ENCODE peak calls at places on chromosome X, in eight cellular contexts. One of them, this sample, is unnamed.

GRCh38 chrX:42664706-42665105 is 113.3 kb downstream of the PPP1R2C start:
- DNase-seq in cerebellar cortex: no peak
- DNase-seq in pancreas: no peak
- DNase-seq in progenitor cell of endocrine pancreas: no peak
- DNase-seq in erythroblast: no peak
- DNase-seq in endothelial cell of umbilical vein: no peak
- DNase-seq in GM18507: no peak
- DNase-seq in stimulated activated CD4-positive, alpha-beta T cell treated with anti-CD3 and anti-CD28 coated beads, Interleukin-4, amount 100 ng/mL, for 4 hours: no peak
- DNase-seq in this sample: no peak

GRCh38 chrX:30971761-30972603 is 82.9 kb upstream of the TAB3 start:
- DNase-seq in cerebellar cortex: peak; percentile 37
- DNase-seq in pancreas: peak; percentile 36
- DNase-seq in progenitor cell of endocrine pancreas: no peak
- DNase-seq in erythroblast: peak; percentile 19
- DNase-seq in endothelial cell of umbilical vein: peak; percentile 23
- DNase-seq in GM18507: no peak
- DNase-seq in stimulated activated CD4-positive, alpha-beta T cell treated with anti-CD3 and anti-CD28 coated beads, Interleukin-4, amount 100 ng/mL, for 4 hours: peak; percentile 0
- DNase-seq in this sample: no peak

GRCh38 chrX:78945186-78945912 is at the start of gene P2RY10:
- DNase-seq in cerebellar cortex: no peak
- DNase-seq in pancreas: no peak
- DNase-seq in progenitor cell of endocrine pancreas: no peak
- DNase-seq in erythroblast: no peak
- DNase-seq in endothelial cell of umbilical vein: no peak
- DNase-seq in GM18507: no peak
- DNase-seq in stimulated activated CD4-positive, alpha-beta T cell treated with anti-CD3 and anti-CD28 coated beads, Interleukin-4, amount 100 ng/mL, for 4 hours: no peak
- DNase-seq in this sample: no peak

GRCh38 chrX:139120760-139121159 is 409.2 kb upstream of the FGF13 start:
- DNase-seq in cerebellar cortex: no peak
- DNase-seq in pancreas: no peak
- DNase-seq in progenitor cell of endocrine pancreas: no peak
- DNase-seq in erythroblast: no peak
- DNase-seq in endothelial cell of umbilical vein: no peak
- DNase-seq in GM18507: no peak
- DNase-seq in stimulated activated CD4-positive, alpha-beta T cell treated with anti-CD3 and anti-CD28 coated beads, Interleukin-4, amount 100 ng/mL, for 4 hours: no peak
- DNase-seq in this sample: no peak

GRCh38 chrX:110795645-110796510 is at the start of gene CHRDL1:
- DNase-seq in cerebellar cortex: no peak
- DNase-seq in pancreas: peak; percentile 49
- DNase-seq in progenitor cell of endocrine pancreas: peak; percentile 51
- DNase-seq in erythroblast: no peak
- DNase-seq in endothelial cell of umbilical vein: no peak
- DNase-seq in GM18507: no peak
- DNase-seq in stimulated activated CD4-positive, alpha-beta T cell treated with anti-CD3 and anti-CD28 coated beads, Interleukin-4, amount 100 ng/mL, for 4 hours: no peak
- DNase-seq in this sample: no peak

GRCh38 chrX:136496768-136497555 is 430 bp upstream of the HTATSF1 start:
- DNase-seq in cerebellar cortex: peak; percentile 79
- DNase-seq in pancreas: peak; percentile 80
- DNase-seq in progenitor cell of endocrine pancreas: peak; percentile 61
- DNase-seq in erythroblast: peak; percentile 91
- DNase-seq in endothelial cell of umbilical vein: peak; percentile 84
- DNase-seq in GM18507: peak; percentile 39
- DNase-seq in stimulated activated CD4-positive, alpha-beta T cell treated with anti-CD3 and anti-CD28 coated beads, Interleukin-4, amount 100 ng/mL, for 4 hours: peak; percentile 77
- DNase-seq in this sample: peak; percentile 81

GRCh38 chrX:150150081-150150779 is 211.9 kb upstream of the EOLA2 start:
- DNase-seq in cerebellar cortex: peak; percentile 3
- DNase-seq in pancreas: no peak
- DNase-seq in progenitor cell of endocrine pancreas: no peak
- DNase-seq in erythroblast: no peak
- DNase-seq in endothelial cell of umbilical vein: no peak
- DNase-seq in GM18507: no peak
- DNase-seq in stimulated activated CD4-positive, alpha-beta T cell treated with anti-CD3 and anti-CD28 coated beads, Interleukin-4, amount 100 ng/mL, for 4 hours: no peak
- DNase-seq in this sample: no peak

GRCh38 chrX:154738013-154738738 is 12.7 kb downstream of the GAB3 start:
- DNase-seq in cerebellar cortex: no peak
- DNase-seq in pancreas: no peak
- DNase-seq in progenitor cell of endocrine pancreas: no peak
- DNase-seq in erythroblast: no peak
- DNase-seq in endothelial cell of umbilical vein: peak; percentile 87
- DNase-seq in GM18507: no peak
- DNase-seq in stimulated activated CD4-positive, alpha-beta T cell treated with anti-CD3 and anti-CD28 coated beads, Interleukin-4, amount 100 ng/mL, for 4 hours: no peak
- DNase-seq in this sample: no peak

GRCh38 chrX:1554469-1555210 is 17.7 kb upstream of the P2RY8 start:
- DNase-seq in cerebellar cortex: no peak
- DNase-seq in pancreas: no peak
- DNase-seq in progenitor cell of endocrine pancreas: no peak
- DNase-seq in erythroblast: no peak
- DNase-seq in endothelial cell of umbilical vein: no peak
- DNase-seq in GM18507: no peak
- DNase-seq in stimulated activated CD4-positive, alpha-beta T cell treated with anti-CD3 and anti-CD28 coated beads, Interleukin-4, amount 100 ng/mL, for 4 hours: no peak
- DNase-seq in this sample: no peak

GRCh38 chrX:7787714-7788113 is 55.3 kb upstream of the VCX start:
- DNase-seq in cerebellar cortex: no peak
- DNase-seq in pancreas: no peak
- DNase-seq in progenitor cell of endocrine pancreas: no peak
- DNase-seq in erythroblast: no peak
- DNase-seq in endothelial cell of umbilical vein: no peak
- DNase-seq in GM18507: no peak
- DNase-seq in stimulated activated CD4-positive, alpha-beta T cell treated with anti-CD3 and anti-CD28 coated beads, Interleukin-4, amount 100 ng/mL, for 4 hours: no peak
- DNase-seq in this sample: no peak

GRCh38 chrX:104988038-104988437 is 232.5 kb downstream of the TEX13A start:
- DNase-seq in cerebellar cortex: no peak
- DNase-seq in pancreas: no peak
- DNase-seq in progenitor cell of endocrine pancreas: no peak
- DNase-seq in erythroblast: no peak
- DNase-seq in endothelial cell of umbilical vein: no peak
- DNase-seq in GM18507: no peak
- DNase-seq in stimulated activated CD4-positive, alpha-beta T cell treated with anti-CD3 and anti-CD28 coated beads, Interleukin-4, amount 100 ng/mL, for 4 hours: no peak
- DNase-seq in this sample: no peak

GRCh38 chrX:38236901-38237615 is 16.4 kb upstream of the SRPX start:
- DNase-seq in cerebellar cortex: no peak
- DNase-seq in pancreas: no peak
- DNase-seq in progenitor cell of endocrine pancreas: no peak
- DNase-seq in erythroblast: no peak
- DNase-seq in endothelial cell of umbilical vein: no peak
- DNase-seq in GM18507: no peak
- DNase-seq in stimulated activated CD4-positive, alpha-beta T cell treated with anti-CD3 and anti-CD28 coated beads, Interleukin-4, amount 100 ng/mL, for 4 hours: no peak
- DNase-seq in this sample: no peak

GRCh38 chrX:110391086-110391485 is 32.4 kb downstream of the RTL9 start:
- DNase-seq in cerebellar cortex: no peak
- DNase-seq in pancreas: no peak
- DNase-seq in progenitor cell of endocrine pancreas: no peak
- DNase-seq in erythroblast: no peak
- DNase-seq in endothelial cell of umbilical vein: no peak
- DNase-seq in GM18507: no peak
- DNase-seq in stimulated activated CD4-positive, alpha-beta T cell treated with anti-CD3 and anti-CD28 coated beads, Interleukin-4, amount 100 ng/mL, for 4 hours: no peak
- DNase-seq in this sample: no peak

GRCh38 chrX:2320580-2321327 is 180.0 kb downstream of the DHRSX start:
- DNase-seq in cerebellar cortex: no peak
- DNase-seq in pancreas: peak; percentile 15
- DNase-seq in progenitor cell of endocrine pancreas: no peak
- DNase-seq in erythroblast: no peak
- DNase-seq in endothelial cell of umbilical vein: no peak
- DNase-seq in GM18507: no peak
- DNase-seq in stimulated activated CD4-positive, alpha-beta T cell treated with anti-CD3 and anti-CD28 coated beads, Interleukin-4, amount 100 ng/mL, for 4 hours: no peak
- DNase-seq in this sample: no peak

GRCh38 chrX:72052415-72053090 is 79.2 kb downstream of the RTL5 start:
- DNase-seq in cerebellar cortex: no peak
- DNase-seq in pancreas: no peak
- DNase-seq in progenitor cell of endocrine pancreas: no peak
- DNase-seq in erythroblast: no peak
- DNase-seq in endothelial cell of umbilical vein: peak; percentile 64
- DNase-seq in GM18507: no peak
- DNase-seq in stimulated activated CD4-positive, alpha-beta T cell treated with anti-CD3 and anti-CD28 coated beads, Interleukin-4, amount 100 ng/mL, for 4 hours: no peak
- DNase-seq in this sample: no peak

GRCh38 chrX:70979136-70979762 is 48.4 kb upstream of the SLC7A3 start:
- DNase-seq in cerebellar cortex: peak; percentile 28
- DNase-seq in pancreas: no peak
- DNase-seq in progenitor cell of endocrine pancreas: no peak
- DNase-seq in erythroblast: peak; percentile 1
- DNase-seq in endothelial cell of umbilical vein: peak; percentile 6
- DNase-seq in GM18507: no peak
- DNase-seq in stimulated activated CD4-positive, alpha-beta T cell treated with anti-CD3 and anti-CD28 coated beads, Interleukin-4, amount 100 ng/mL, for 4 hours: no peak
- DNase-seq in this sample: no peak

GRCh38 chrX:103610282-103610681 is 2.5 kb downstream of the TCEAL3 start:
- DNase-seq in cerebellar cortex: no peak
- DNase-seq in pancreas: no peak
- DNase-seq in progenitor cell of endocrine pancreas: no peak
- DNase-seq in erythroblast: no peak
- DNase-seq in endothelial cell of umbilical vein: no peak
- DNase-seq in GM18507: no peak
- DNase-seq in stimulated activated CD4-positive, alpha-beta T cell treated with anti-CD3 and anti-CD28 coated beads, Interleukin-4, amount 100 ng/mL, for 4 hours: no peak
- DNase-seq in this sample: no peak

GRCh38 chrX:57481514-57481913 is 110.3 kb upstream of the ZXDB start:
- DNase-seq in cerebellar cortex: no peak
- DNase-seq in pancreas: no peak
- DNase-seq in progenitor cell of endocrine pancreas: no peak
- DNase-seq in erythroblast: no peak
- DNase-seq in endothelial cell of umbilical vein: no peak
- DNase-seq in GM18507: no peak
- DNase-seq in stimulated activated CD4-positive, alpha-beta T cell treated with anti-CD3 and anti-CD28 coated beads, Interleukin-4, amount 100 ng/mL, for 4 hours: no peak
- DNase-seq in this sample: no peak

GRCh38 chrX:19846995-19847790 is 40.2 kb downstream of the SH3KBP1 start:
- DNase-seq in cerebellar cortex: no peak
- DNase-seq in pancreas: no peak
- DNase-seq in progenitor cell of endocrine pancreas: no peak
- DNase-seq in erythroblast: peak; percentile 71
- DNase-seq in endothelial cell of umbilical vein: peak; percentile 38
- DNase-seq in GM18507: no peak
- DNase-seq in stimulated activated CD4-positive, alpha-beta T cell treated with anti-CD3 and anti-CD28 coated beads, Interleukin-4, amount 100 ng/mL, for 4 hours: no peak
- DNase-seq in this sample: no peak

GRCh38 chrX:131975851-131976250 is 47.3 kb upstream of the STK26 start:
- DNase-seq in cerebellar cortex: no peak
- DNase-seq in pancreas: no peak
- DNase-seq in progenitor cell of endocrine pancreas: no peak
- DNase-seq in erythroblast: no peak
- DNase-seq in endothelial cell of umbilical vein: no peak
- DNase-seq in GM18507: no peak
- DNase-seq in stimulated activated CD4-positive, alpha-beta T cell treated with anti-CD3 and anti-CD28 coated beads, Interleukin-4, amount 100 ng/mL, for 4 hours: no peak
- DNase-seq in this sample: no peak

GRCh38 chrX:135481696-135482179 is 38.7 kb upstream of the INTS6L start:
- DNase-seq in cerebellar cortex: no peak
- DNase-seq in pancreas: no peak
- DNase-seq in progenitor cell of endocrine pancreas: no peak
- DNase-seq in erythroblast: no peak
- DNase-seq in endothelial cell of umbilical vein: no peak
- DNase-seq in GM18507: no peak
- DNase-seq in stimulated activated CD4-positive, alpha-beta T cell treated with anti-CD3 and anti-CD28 coated beads, Interleukin-4, amount 100 ng/mL, for 4 hours: no peak
- DNase-seq in this sample: no peak

GRCh38 chrX:22950278-22951266 is 49.2 kb upstream of the DDX53 start:
- DNase-seq in cerebellar cortex: peak; percentile 9
- DNase-seq in pancreas: peak; percentile 25
- DNase-seq in progenitor cell of endocrine pancreas: no peak
- DNase-seq in erythroblast: no peak
- DNase-seq in endothelial cell of umbilical vein: peak; percentile 58
- DNase-seq in GM18507: no peak
- DNase-seq in stimulated activated CD4-positive, alpha-beta T cell treated with anti-CD3 and anti-CD28 coated beads, Interleukin-4, amount 100 ng/mL, for 4 hours: no peak
- DNase-seq in this sample: no peak

GRCh38 chrX:22135171-22135711 is 103.1 kb downstream of the PHEX start:
- DNase-seq in cerebellar cortex: peak; percentile 3
- DNase-seq in pancreas: no peak
- DNase-seq in progenitor cell of endocrine pancreas: no peak
- DNase-seq in erythroblast: no peak
- DNase-seq in endothelial cell of umbilical vein: peak; percentile 35
- DNase-seq in GM18507: no peak
- DNase-seq in stimulated activated CD4-positive, alpha-beta T cell treated with anti-CD3 and anti-CD28 coated beads, Interleukin-4, amount 100 ng/mL, for 4 hours: no peak
- DNase-seq in this sample: no peak

GRCh38 chrX:7115557-7115956 is 32.0 kb upstream of the STS start:
- DNase-seq in cerebellar cortex: no peak
- DNase-seq in pancreas: no peak
- DNase-seq in progenitor cell of endocrine pancreas: no peak
- DNase-seq in erythroblast: no peak
- DNase-seq in endothelial cell of umbilical vein: no peak
- DNase-seq in GM18507: no peak
- DNase-seq in stimulated activated CD4-positive, alpha-beta T cell treated with anti-CD3 and anti-CD28 coated beads, Interleukin-4, amount 100 ng/mL, for 4 hours: no peak
- DNase-seq in this sample: no peak

GRCh38 chrX:7163146-7163677 is 15.3 kb upstream of the PUDP start:
- DNase-seq in cerebellar cortex: no peak
- DNase-seq in pancreas: no peak
- DNase-seq in progenitor cell of endocrine pancreas: no peak
- DNase-seq in erythroblast: no peak
- DNase-seq in endothelial cell of umbilical vein: no peak
- DNase-seq in GM18507: no peak
- DNase-seq in stimulated activated CD4-positive, alpha-beta T cell treated with anti-CD3 and anti-CD28 coated beads, Interleukin-4, amount 100 ng/mL, for 4 hours: no peak
- DNase-seq in this sample: no peak

GRCh38 chrX:122579521-122579920 is 604.6 kb upstream of the GRIA3 start:
- DNase-seq in cerebellar cortex: no peak
- DNase-seq in pancreas: no peak
- DNase-seq in progenitor cell of endocrine pancreas: no peak
- DNase-seq in erythroblast: no peak
- DNase-seq in endothelial cell of umbilical vein: no peak
- DNase-seq in GM18507: no peak
- DNase-seq in stimulated activated CD4-positive, alpha-beta T cell treated with anti-CD3 and anti-CD28 coated beads, Interleukin-4, amount 100 ng/mL, for 4 hours: no peak
- DNase-seq in this sample: no peak

GRCh38 chrX:30713061-30713525 is 59.9 kb downstream of the GK start:
- DNase-seq in cerebellar cortex: peak; percentile 34
- DNase-seq in pancreas: peak; percentile 56
- DNase-seq in progenitor cell of endocrine pancreas: peak; percentile 35
- DNase-seq in erythroblast: peak; percentile 65
- DNase-seq in endothelial cell of umbilical vein: peak; percentile 45
- DNase-seq in GM18507: peak; percentile 30
- DNase-seq in stimulated activated CD4-positive, alpha-beta T cell treated with anti-CD3 and anti-CD28 coated beads, Interleukin-4, amount 100 ng/mL, for 4 hours: peak; percentile 13
- DNase-seq in this sample: peak; percentile 0

GRCh38 chrX:23756165-23756564 is 13.1 kb upstream of the ACOT9 start:
- DNase-seq in cerebellar cortex: peak; percentile 43
- DNase-seq in pancreas: peak; percentile 53
- DNase-seq in progenitor cell of endocrine pancreas: peak; percentile 28
- DNase-seq in erythroblast: peak; percentile 86
- DNase-seq in endothelial cell of umbilical vein: peak; percentile 54
- DNase-seq in GM18507: no peak
- DNase-seq in stimulated activated CD4-positive, alpha-beta T cell treated with anti-CD3 and anti-CD28 coated beads, Interleukin-4, amount 100 ng/mL, for 4 hours: peak; percentile 21
- DNase-seq in this sample: no peak

GRCh38 chrX:55907968-55908607 is 190.5 kb downstream of the RRAGB start:
- DNase-seq in cerebellar cortex: no peak
- DNase-seq in pancreas: peak; percentile 53
- DNase-seq in progenitor cell of endocrine pancreas: peak; percentile 51
- DNase-seq in erythroblast: peak; percentile 65
- DNase-seq in endothelial cell of umbilical vein: peak; percentile 6
- DNase-seq in GM18507: no peak
- DNase-seq in stimulated activated CD4-positive, alpha-beta T cell treated with anti-CD3 and anti-CD28 coated beads, Interleukin-4, amount 100 ng/mL, for 4 hours: peak; percentile 27
- DNase-seq in this sample: no peak

GRCh38 chrX:16666541-16666940 is 16.6 kb downstream of the S100G start:
- DNase-seq in cerebellar cortex: peak; percentile 69
- DNase-seq in pancreas: no peak
- DNase-seq in progenitor cell of endocrine pancreas: no peak
- DNase-seq in erythroblast: no peak
- DNase-seq in endothelial cell of umbilical vein: no peak
- DNase-seq in GM18507: no peak
- DNase-seq in stimulated activated CD4-positive, alpha-beta T cell treated with anti-CD3 and anti-CD28 coated beads, Interleukin-4, amount 100 ng/mL, for 4 hours: no peak
- DNase-seq in this sample: no peak

GRCh38 chrX:131677655-131678628 is 134.1 kb downstream of the OR13H1 start:
- DNase-seq in cerebellar cortex: peak; percentile 3
- DNase-seq in pancreas: peak; percentile 44
- DNase-seq in progenitor cell of endocrine pancreas: peak; percentile 56
- DNase-seq in erythroblast: peak; percentile 9
- DNase-seq in endothelial cell of umbilical vein: peak; percentile 1
- DNase-seq in GM18507: peak; percentile 11
- DNase-seq in stimulated activated CD4-positive, alpha-beta T cell treated with anti-CD3 and anti-CD28 coated beads, Interleukin-4, amount 100 ng/mL, for 4 hours: peak; percentile 23
- DNase-seq in this sample: no peak

GRCh38 chrX:9681422-9681821 is 84.2 kb downstream of the GPR143 start:
- DNase-seq in cerebellar cortex: no peak
- DNase-seq in pancreas: no peak
- DNase-seq in progenitor cell of endocrine pancreas: no peak
- DNase-seq in erythroblast: no peak
- DNase-seq in endothelial cell of umbilical vein: no peak
- DNase-seq in GM18507: no peak
- DNase-seq in stimulated activated CD4-positive, alpha-beta T cell treated with anti-CD3 and anti-CD28 coated beads, Interleukin-4, amount 100 ng/mL, for 4 hours: no peak
- DNase-seq in this sample: no peak

GRCh38 chrX:131821945-131822622 is 201.0 kb upstream of the STK26 start:
- DNase-seq in cerebellar cortex: no peak
- DNase-seq in pancreas: peak; percentile 87
- DNase-seq in progenitor cell of endocrine pancreas: no peak
- DNase-seq in erythroblast: no peak
- DNase-seq in endothelial cell of umbilical vein: no peak
- DNase-seq in GM18507: no peak
- DNase-seq in stimulated activated CD4-positive, alpha-beta T cell treated with anti-CD3 and anti-CD28 coated beads, Interleukin-4, amount 100 ng/mL, for 4 hours: no peak
- DNase-seq in this sample: peak; percentile 71

GRCh38 chrX:44343412-44343942 is at the start of gene EFHC2:
- DNase-seq in cerebellar cortex: no peak
- DNase-seq in pancreas: peak; percentile 10
- DNase-seq in progenitor cell of endocrine pancreas: peak; percentile 10
- DNase-seq in erythroblast: peak; percentile 5
- DNase-seq in endothelial cell of umbilical vein: peak; percentile 1
- DNase-seq in GM18507: peak; percentile 9
- DNase-seq in stimulated activated CD4-positive, alpha-beta T cell treated with anti-CD3 and anti-CD28 coated beads, Interleukin-4, amount 100 ng/mL, for 4 hours: peak; percentile 19
- DNase-seq in this sample: no peak